ENCODE peak calls at places on chromosomes 2 and 18, in six cellular contexts. N is caudate nucleus; P is DMS 273 treated with DMSO at 0.1 percent for 48 hours; H is choroid plexus epithelial cell; X is stimulated activated CD4-positive, alpha-beta T cell treated with anti-CD3 and anti-CD28 coated beads, Interleukin-2, amount 100 ng/mL, for 48 hours; K is cardiac muscle cell. F is an unnamed sample.

GRCh38 chr2:240559271-240559670 is 886 bp upstream of the DUSP28 start:
- DNase-seq in N (no peak), P (no peak), H (no peak), X (no peak), K (no peak), F (no peak)

GRCh38 chr2:84417453-84417852 is 41.6 kb downstream of the SUCLG1 start:
- DNase-seq in N (no peak), P (no peak), H (peak; percentile 68), X (no peak), K (no peak), F (no peak)

GRCh38 chr2:233063269-233063975 is 3.3 kb downstream of the INPP5D start:
- DNase-seq in N (no peak), P (no peak), H (no peak), X (no peak), K (no peak), F (no peak)

GRCh38 chr2:43028188-43028587 is 198.2 kb downstream of the ZFP36L2 start:
- DNase-seq in N (no peak), P (no peak), H (no peak), X (no peak), K (no peak), F (no peak)

GRCh38 chr2:133314761-133315160 is 253.5 kb downstream of the NCKAP5 start:
- DNase-seq in N (no peak), P (no peak), H (no peak), X (no peak), K (no peak), F (no peak)

GRCh38 chr2:149020432-149020851 is 18.1 kb upstream of the LYPD6B start:
- DNase-seq in N (no peak), P (no peak), H (no peak), X (no peak), K (no peak), F (no peak)

GRCh38 chr2:65098741-65099140 is 31.2 kb downstream of the RAB1A start:
- DNase-seq in N (no peak), P (no peak), H (no peak), X (no peak), K (no peak), F (no peak)

GRCh38 chr2:197200056-197200455 is 110.5 kb downstream of the ANKRD44 start:
- DNase-seq in N (no peak), P (no peak), H (no peak), X (no peak), K (no peak), F (no peak)

GRCh38 chr2:20135631-20136050 is 84.2 kb upstream of the LAPTM4A start:
- DNase-seq in N (no peak), P (peak; percentile 25), H (peak; percentile 75), X (peak; percentile 31), K (peak; percentile 70), F (peak; percentile 72)

GRCh38 chr2:237968048-237968862 is 1.4 kb downstream of the UBE2F start:
- DNase-seq in N (peak; percentile 76), P (no peak), H (peak; percentile 88), X (peak; percentile 26), K (peak; percentile 77), F (no peak)

GRCh38 chr2:55985406-55985805 is 61.8 kb upstream of the EFEMP1 start:
- DNase-seq in N (no peak), P (no peak), H (peak; percentile 48), X (no peak), K (peak; percentile 47), F (no peak)

GRCh38 chr18:13548944-13549878 is 177.1 kb downstream of the FAM210A start:
- DNase-seq in N (no peak), P (no peak), H (no peak), X (no peak), K (no peak), F (no peak)

GRCh38 chr2:49490710-49491109 is 336.4 kb upstream of the FSHR start:
- DNase-seq in N (no peak), P (no peak), H (no peak), X (no peak), K (peak; percentile 33), F (peak; percentile 20)

GRCh38 chr2:240789501-240790369 is 30.3 kb downstream of the KIF1A start:
- DNase-seq in N (no peak), P (no peak), H (no peak), X (no peak), K (no peak), F (no peak)

GRCh38 chr2:110858135-110858737 is 125.9 kb downstream of the ACOXL start:
- DNase-seq in N (peak; percentile 31), P (no peak), H (no peak), X (no peak), K (no peak), F (no peak)

GRCh38 chr2:120298173-120298835 is 45.7 kb downstream of the RALB start:
- DNase-seq in N (no peak), P (no peak), H (peak; percentile 74), X (no peak), K (peak; percentile 73), F (peak; percentile 68)

GRCh38 chr2:95115418-95115817 is 6.2 kb downstream of the MRPS5 start:
- DNase-seq in N (peak; percentile 38), P (no peak), H (peak; percentile 84), X (peak; percentile 61), K (peak; percentile 75), F (peak; percentile 69)

GRCh38 chr2:44772670-44773378 is 168.7 kb upstream of the SIX3 start:
- DNase-seq in N (no peak), P (no peak), H (no peak), X (no peak), K (no peak), F (no peak)

GRCh38 chr2:96564563-96564962 is 28.0 kb downstream of the ARID5A start:
- DNase-seq in N (no peak), P (no peak), H (no peak), X (no peak), K (no peak), F (no peak)

GRCh38 chr2:190636362-190636761 is 12.5 kb upstream of the NAB1 start:
- DNase-seq in N (no peak), P (no peak), H (peak; percentile 85), X (no peak), K (peak; percentile 86), F (no peak)

GRCh38 chr2:62536873-62537547 is 31.0 kb upstream of the TMEM17 start:
- DNase-seq in N (no peak), P (no peak), H (no peak), X (no peak), K (no peak), F (no peak)

GRCh38 chr2:240350696-240351087 is 84.8 kb upstream of the GPC1 start:
- DNase-seq in N (no peak), P (no peak), H (no peak), X (no peak), K (no peak), F (no peak)

GRCh38 chr2:9002637-9003365 is 683 bp downstream of the MBOAT2 start:
- DNase-seq in N (no peak), P (no peak), H (no peak), X (no peak), K (no peak), F (no peak)

GRCh38 chr2:147173186-147173575 is 671.6 kb upstream of the ACVR2A start:
- DNase-seq in N (no peak), P (no peak), H (peak; percentile 38), X (no peak), K (peak; percentile 73), F (no peak)

GRCh38 chr2:20050104-20050711 is 1.2 kb downstream of the LAPTM4A start:
- DNase-seq in N (no peak), P (peak; percentile 34), H (peak; percentile 79), X (peak; percentile 8), K (peak; percentile 62), F (peak; percentile 80)

GRCh38 chr2:11710210-11710609 is 36.2 kb upstream of the LPIN1 start:
- DNase-seq in N (peak; percentile 22), P (no peak), H (peak; percentile 91), X (no peak), K (peak; percentile 88), F (no peak)

GRCh38 chr18:76530391-76530790 is 35.3 kb upstream of the ZNF516 start:
- DNase-seq in N (no peak), P (no peak), H (no peak), X (no peak), K (no peak), F (no peak)

GRCh38 chr2:130920417-130921030 is 83.8 kb downstream of the ARHGEF4 start:
- DNase-seq in N (peak; percentile 76), P (peak; percentile 34), H (peak; percentile 81), X (peak; percentile 57), K (peak; percentile 84), F (peak; percentile 67)

GRCh38 chr2:178241852-178242551 is 47.7 kb downstream of the OSBPL6 start:
- DNase-seq in N (peak; percentile 75), P (peak; percentile 86), H (peak; percentile 87), X (no peak), K (peak; percentile 96), F (peak; percentile 25)

GRCh38 chr2:152037711-152038110 is 61.1 kb downstream of the CACNB4 start:
- DNase-seq in N (no peak), P (no peak), H (no peak), X (no peak), K (no peak), F (no peak)

GRCh38 chr18:79853303-79853992 is 55.7 kb downstream of the KCNG2 start:
- DNase-seq in N (no peak), P (no peak), H (no peak), X (no peak), K (no peak), F (no peak)

GRCh38 chr2:192000196-192000990 is 153.5 kb upstream of the CAVIN2 start:
- DNase-seq in N (no peak), P (peak; percentile 83), H (no peak), X (no peak), K (no peak), F (no peak)